ENCODE peak calls at places on chromosomes 4 and X, in nine cellular contexts. B is suprapubic skin; G is AG04449; R is choroid plexus epithelial cell; N is IMR-90; O is astrocyte of the spinal cord; Z is fibroblast of the aortic adventitia; H is CD8-positive, alpha-beta T cell; W is LNCaP clone FGC. Y is an unnamed sample.

GRCh38 chr4:665381-665750 is 8.7 kb downstream of the ATP5ME start:
- DNase-seq in B (no peak), G (no peak), R (no peak), N (no peak), O (no peak), Z (no peak), H (peak), W (no peak), Y (no peak)

GRCh38 chrX:8033175-8033574 is 106.0 kb upstream of the PNPLA4 start:
- DNase-seq in B (no peak), G (no peak), R (no peak), N (no peak), O (no peak), Z (no peak), H (no peak), W (no peak), Y (peak)

GRCh38 chr4:79855081-79855480 is 217.9 kb downstream of the ANTXR2 start:
- DNase-seq in B (no peak), G (no peak), R (peak), N (peak), O (peak), Z (no peak), H (no peak), W (no peak), Y (no peak)

GRCh38 chr4:122588453-122589238 is 32.2 kb downstream of the IL21 start:
- DNase-seq in B (no peak), G (peak), R (peak), N (peak), O (peak), Z (peak), H (no peak), W (no peak), Y (peak)

GRCh38 chr4:70829015-70829414 is 10.7 kb downstream of the GRSF1 start:
- DNase-seq in B (no peak), G (no peak), R (no peak), N (no peak), O (no peak), Z (no peak), H (no peak), W (no peak), Y (no peak)

GRCh38 chr4:173334085-173334890 is at the start of gene HMGB2:
- DNase-seq in B (peak), G (peak), R (peak), N (peak), O (peak), Z (peak), H (peak), W (peak), Y (peak)

GRCh38 chr4:91894006-91894405 is 409.8 kb upstream of the GRID2 start:
- DNase-seq in B (no peak), G (no peak), R (no peak), N (no peak), O (no peak), Z (no peak), H (no peak), W (no peak), Y (peak)

GRCh38 chr4:177214935-177215334 is 94.7 kb upstream of the NEIL3 start:
- DNase-seq in B (no peak), G (no peak), R (no peak), N (peak), O (no peak), Z (no peak), H (no peak), W (no peak), Y (peak)

GRCh38 chr4:122576261-122577188 is 44.3 kb downstream of the IL21 start:
- DNase-seq in B (no peak), G (no peak), R (peak), N (peak), O (peak), Z (peak), H (peak), W (peak), Y (peak)

GRCh38 chr4:125741825-125742452 is 427.2 kb downstream of the FAT4 start:
- DNase-seq in B (no peak), G (no peak), R (peak), N (peak), O (peak), Z (peak), H (no peak), W (no peak), Y (peak)

GRCh38 chr4:176031927-176032326 is 33.7 kb upstream of the WDR17 start:
- DNase-seq in B (no peak), G (no peak), R (no peak), N (no peak), O (no peak), Z (no peak), H (no peak), W (no peak), Y (peak)

GRCh38 chrX:151359931-151360871 is 36.8 kb upstream of the VMA21 start:
- DNase-seq in B (no peak), G (no peak), R (peak), N (no peak), O (no peak), Z (peak), H (peak), W (no peak), Y (peak)

GRCh38 chrX:17860811-17861495 is at the start of gene RAI2:
- DNase-seq in B (peak), G (no peak), R (no peak), N (no peak), O (no peak), Z (no peak), H (peak), W (no peak), Y (no peak)

GRCh38 chrX:13092455-13092941 is 48.1 kb upstream of the FAM9C start:
- DNase-seq in B (no peak), G (no peak), R (no peak), N (no peak), O (no peak), Z (no peak), H (peak), W (no peak), Y (no peak)

GRCh38 chr4:95362906-95363578 is 185.7 kb downstream of the UNC5C start:
- DNase-seq in B (no peak), G (no peak), R (peak), N (peak), O (peak), Z (peak), H (no peak), W (no peak), Y (peak)

GRCh38 chr4:6362896-6363295 is 93.2 kb downstream of the WFS1 start:
- DNase-seq in B (no peak), G (no peak), R (peak), N (peak), O (no peak), Z (peak), H (no peak), W (no peak), Y (no peak)

GRCh38 chr4:14877246-14878220 is 124.7 kb upstream of the CPEB2 start:
- DNase-seq in B (no peak), G (no peak), R (peak), N (no peak), O (peak), Z (peak), H (no peak), W (no peak), Y (peak)

GRCh38 chr4:92714640-92715039 is 410.9 kb downstream of the GRID2 start:
- DNase-seq in B (no peak), G (no peak), R (no peak), N (no peak), O (no peak), Z (no peak), H (no peak), W (no peak), Y (no peak)

GRCh38 chrX:87003031-87003430 is 514.6 kb upstream of the KLHL4 start:
- DNase-seq in B (no peak), G (no peak), R (no peak), N (no peak), O (no peak), Z (no peak), H (no peak), W (no peak), Y (no peak)

GRCh38 chr4:17932041-17932440 is 89.5 kb downstream of the LCORL start:
- DNase-seq in B (no peak), G (no peak), R (peak), N (peak), O (no peak), Z (no peak), H (no peak), W (no peak), Y (peak)

GRCh38 chrX:3326721-3327120 is 19.7 kb downstream of the MXRA5 start:
- DNase-seq in B (no peak), G (peak), R (no peak), N (peak), O (peak), Z (peak), H (no peak), W (no peak), Y (no peak)

GRCh38 chr4:112231779-112232713 is at the start of gene AP1AR:
- DNase-seq in B (peak), G (no peak), R (peak), N (peak), O (peak), Z (peak), H (peak), W (no peak), Y (peak)

GRCh38 chrX:16022580-16023170 is 100.7 kb upstream of the GRPR start:
- DNase-seq in B (no peak), G (no peak), R (no peak), N (peak), O (peak), Z (peak), H (no peak), W (no peak), Y (peak)

GRCh38 chr4:1563768-1564485 is 120.2 kb downstream of the FAM53A start:
- DNase-seq in B (no peak), G (no peak), R (no peak), N (no peak), O (no peak), Z (no peak), H (peak), W (no peak), Y (no peak)

GRCh38 chr4:3270141-3270611 is 21.2 kb downstream of the MSANTD1 start:
- DNase-seq in B (peak), G (no peak), R (no peak), N (no peak), O (no peak), Z (no peak), H (no peak), W (no peak), Y (no peak)

GRCh38 chr4:48139688-48140087 is 5.6 kb upstream of the TXK start:
- DNase-seq in B (no peak), G (no peak), R (no peak), N (peak), O (no peak), Z (peak), H (peak), W (no peak), Y (no peak)

GRCh38 chr4:1029536-1029935 is 18.1 kb downstream of the FGFRL1 start:
- DNase-seq in B (no peak), G (no peak), R (no peak), N (no peak), O (no peak), Z (no peak), H (no peak), W (no peak), Y (no peak)

GRCh38 chr4:100721490-100721889 is 203.7 kb upstream of the EMCN start:
- DNase-seq in B (no peak), G (no peak), R (no peak), N (no peak), O (no peak), Z (no peak), H (no peak), W (no peak), Y (no peak)

GRCh38 chr4:164287173-164287572 is 466.8 kb upstream of the SMIM31 start:
- DNase-seq in B (no peak), G (no peak), R (no peak), N (no peak), O (no peak), Z (no peak), H (no peak), W (no peak), Y (no peak)

GRCh38 chrX:125402807-125403206 is 83.1 kb downstream of the TEX13C start:
- DNase-seq in B (no peak), G (no peak), R (no peak), N (no peak), O (no peak), Z (no peak), H (no peak), W (no peak), Y (no peak)

GRCh38 chr4:138689182-138689546 is 326.4 kb upstream of the NOCT start:
- DNase-seq in B (no peak), G (no peak), R (no peak), N (peak), O (no peak), Z (no peak), H (no peak), W (no peak), Y (no peak)

GRCh38 chrX:41664307-41665299 is 24.2 kb upstream of the GPR34 start:
- DNase-seq in B (no peak), G (no peak), R (peak), N (peak), O (no peak), Z (no peak), H (no peak), W (no peak), Y (no peak)

GRCh38 chr4:87011340-87012034 is 76.7 kb downstream of the AFF1 start:
- DNase-seq in B (no peak), G (no peak), R (peak), N (peak), O (peak), Z (peak), H (no peak), W (no peak), Y (peak)

DNA sequence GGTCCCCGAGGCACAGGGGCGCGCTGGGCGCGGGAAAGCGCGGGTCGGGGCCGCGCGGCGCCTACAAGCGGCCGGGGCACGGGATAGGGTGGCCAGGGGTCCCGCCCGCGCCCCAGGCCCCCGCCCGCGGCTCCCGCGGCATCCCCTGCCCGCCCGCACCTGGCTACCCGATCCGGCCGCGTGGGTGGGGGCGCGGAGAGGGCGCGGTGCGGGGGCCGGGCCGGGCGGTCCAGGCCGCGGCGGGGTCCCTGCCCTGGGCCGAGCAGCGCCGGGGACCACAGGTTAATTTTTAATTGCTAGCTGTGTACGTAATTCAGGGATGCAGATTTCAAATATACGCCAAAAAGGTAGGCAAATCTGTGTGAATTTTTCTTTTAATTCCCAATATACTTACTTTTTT is 44.3 kb upstream of the FAM47C start:
- DNase-seq in B (no peak), G (no peak), R (no peak), N (no peak), O (no peak), Z (no peak), H (no peak), W (no peak), Y (no peak)
- H3K4me3 ChIP-seq in B (no peak), G (no peak), R (no peak), N (no peak), O (no peak), Z (no peak), H (no peak), W (no peak), Y (no peak)

DNA sequence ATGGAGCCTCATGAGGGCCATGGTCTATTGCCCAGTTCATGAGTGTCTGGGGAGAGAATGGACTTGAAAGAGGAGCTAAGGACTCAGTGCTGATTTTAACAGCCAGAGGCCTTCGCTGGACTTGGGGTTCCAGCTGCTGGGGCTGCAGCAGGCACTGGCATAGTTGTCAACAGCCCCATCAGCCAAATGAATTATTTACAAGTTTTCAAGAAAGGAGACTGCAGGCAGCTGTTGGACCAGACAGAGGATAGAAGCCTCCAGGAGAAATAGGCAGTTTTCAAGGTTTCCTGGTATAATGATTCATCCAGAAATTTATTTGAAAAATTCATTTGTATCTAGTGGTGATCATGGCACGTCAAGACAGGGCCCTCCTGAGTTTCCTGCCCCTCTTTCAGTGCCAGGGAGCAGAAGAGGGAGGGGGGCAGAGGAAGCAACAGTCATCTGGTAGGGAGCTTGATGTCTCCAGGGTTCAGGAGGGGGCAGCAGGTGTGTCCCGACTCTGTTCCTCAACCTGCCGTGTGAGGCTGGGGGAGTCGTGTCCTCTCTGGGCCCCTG is 63.1 kb upstream of the GPR78 start:
- DNase-seq in B (no peak), G (no peak), R (no peak), N (no peak), O (no peak), Z (no peak), H (no peak), W (no peak), Y (no peak)
- TF ChIP-seq CTCF in B (no peak), G (no peak), R (no peak), N (no peak), O (no peak), Z (no peak), H (no peak), W (no peak), Y (no peak)

GRCh38 chr4:181761130-181761529 is 482.1 kb upstream of the TENM3 start:
- DNase-seq in B (no peak), G (peak), R (peak), N (peak), O (peak), Z (peak), H (no peak), W (no peak), Y (no peak)

GRCh38 chr4:181756451-181756850 is 486.8 kb upstream of the TENM3 start:
- DNase-seq in B (no peak), G (no peak), R (no peak), N (no peak), O (no peak), Z (no peak), H (no peak), W (no peak), Y (no peak)

GRCh38 chr4:181753189-181753588 is 490.0 kb upstream of the TENM3 start:
- DNase-seq in B (no peak), G (no peak), R (no peak), N (no peak), O (no peak), Z (no peak), H (no peak), W (no peak), Y (no peak)

GRCh38 chr4:181760560-181760959 is 482.6 kb upstream of the TENM3 start:
- DNase-seq in B (no peak), G (no peak), R (no peak), N (no peak), O (no peak), Z (no peak), H (no peak), W (no peak), Y (no peak)

GRCh38 chr4:181757921-181758320 is 485.3 kb upstream of the TENM3 start:
- DNase-seq in B (no peak), G (no peak), R (no peak), N (no peak), O (no peak), Z (no peak), H (no peak), W (no peak), Y (no peak)
- H3K4me3 ChIP-seq in B (no peak), G (no peak), R (no peak), N (no peak), O (no peak), Z (no peak), H (no peak), W (no peak), Y (no peak)

DNA sequence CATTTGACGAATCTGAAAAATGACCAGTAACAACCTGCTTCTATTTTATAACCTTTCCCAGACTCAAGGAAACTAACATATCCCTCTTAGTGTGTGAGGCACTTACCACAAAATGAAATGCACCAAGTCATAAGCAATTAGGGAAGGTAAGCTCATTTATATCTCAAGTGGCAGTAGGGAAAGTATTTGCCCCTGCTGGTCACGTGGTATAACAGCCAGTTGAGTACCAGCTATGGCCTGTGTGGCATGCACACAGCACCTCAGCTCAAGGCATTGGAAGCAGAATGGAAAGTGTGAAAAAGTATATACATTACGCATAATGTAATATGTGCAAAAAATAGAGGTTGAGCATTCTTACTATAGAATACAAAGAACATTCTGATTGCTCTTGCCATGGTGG is 178.3 kb upstream of the GYPA start:
- DNase-seq in B (no peak), G (no peak), R (no peak), N (no peak), O (no peak), Z (no peak), H (no peak), W (no peak), Y (no peak)
- TF ChIP-seq CTCF in B (no peak), G (no peak), R (no peak), N (no peak), O (no peak), Z (no peak), H (no peak), W (peak), Y (peak)

DNA sequence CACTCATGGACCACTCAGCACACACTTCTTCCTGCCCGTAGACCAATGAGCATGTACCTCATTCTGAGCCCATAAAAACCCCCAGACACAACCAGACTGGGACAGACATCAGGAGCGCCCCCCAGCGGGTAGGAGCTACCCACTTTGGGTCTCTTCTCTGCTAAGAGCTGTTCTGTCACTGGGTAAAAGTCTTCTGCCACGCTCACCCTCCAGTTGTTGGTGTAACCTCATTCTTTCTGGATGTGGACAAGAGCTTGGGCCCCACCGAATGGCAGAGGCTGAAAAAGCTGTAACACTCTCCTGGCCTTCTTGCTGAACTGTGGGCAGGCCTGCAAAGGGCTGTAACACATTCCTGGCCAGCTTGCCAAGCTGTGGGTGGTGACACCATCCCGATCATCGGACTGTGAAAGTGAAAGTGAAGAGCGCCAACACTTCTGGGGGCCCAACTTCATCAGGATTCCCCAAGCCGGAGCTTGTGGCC is 137.6 kb downstream of the TECRL start:
- DNase-seq in B (no peak), G (no peak), R (no peak), N (no peak), O (no peak), Z (no peak), H (no peak), W (no peak), Y (no peak)
- H3K4me3 ChIP-seq in B (peak), G (no peak), R (no peak), N (no peak), O (no peak), Z (no peak), H (no peak), W (peak), Y (no peak)

DNA sequence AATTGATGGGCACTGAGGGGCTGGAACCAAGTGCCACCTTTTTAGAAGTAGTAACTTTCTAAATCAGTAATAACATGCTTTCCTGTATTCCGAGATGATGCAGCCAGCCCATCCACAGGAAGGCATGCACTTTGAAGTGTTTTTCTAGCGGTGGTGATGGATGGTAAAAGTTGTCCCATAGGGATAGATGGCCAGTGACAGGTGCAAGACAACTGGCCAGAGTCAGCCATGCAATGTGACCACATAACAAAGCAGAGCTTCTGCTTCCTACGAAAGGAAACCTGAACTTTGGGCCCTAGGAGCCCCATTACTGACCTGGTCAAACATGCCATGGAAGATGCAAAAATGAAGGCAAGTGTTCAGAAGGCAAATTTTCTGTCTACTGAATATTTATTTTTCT is 72.3 kb downstream of the NR3C2 start:
- DNase-seq in B (no peak), G (no peak), R (no peak), N (no peak), O (no peak), Z (no peak), H (no peak), W (no peak), Y (no peak)
- TF ChIP-seq CTCF in B (no peak), G (no peak), R (no peak), N (no peak), O (no peak), Z (no peak), H (no peak), W (no peak), Y (no peak)